ENCODE peak calls at places on chromosomes 7 and 10, in five cellular contexts. A is lung microvascular endothelial cell; Z is NCI-H1417; X is CD4-positive, alpha-beta T cell; S is HEK293T. T is an unnamed sample.

GRCh38 chr10:18044976-18045720 is 93.4 kb downstream of the SLC39A12 start:
- DNase-seq in A (no peak), Z (no peak), X (no peak), S (no peak), T (no peak)

GRCh38 chr7:155257482-155258232 is 40.0 kb upstream of the INSIG1 start:
- DNase-seq in A (peak), Z (no peak), X (no peak), S (no peak), T (no peak)

GRCh38 chr10:23742807-23743206 is 303.9 kb downstream of the OTUD1 start:
- DNase-seq in A (no peak), Z (no peak), X (no peak), S (no peak), T (no peak)

GRCh38 chr7:155814569-155815276 is 2.5 kb upstream of the SHH start:
- DNase-seq in A (no peak), Z (no peak), X (no peak), S (no peak), T (no peak)

GRCh38 chr7:89837515-89837914 is 316.8 kb upstream of the STEAP1 start:
- DNase-seq in A (no peak), Z (peak), X (no peak), S (no peak), T (no peak)

GRCh38 chr7:91249506-91250233 is 14.6 kb upstream of the FZD1 start:
- DNase-seq in A (no peak), Z (no peak), X (no peak), S (no peak), T (no peak)

GRCh38 chr7:151088856-151089699 is 2.8 kb downstream of the AGAP3 start:
- DNase-seq in A (peak), Z (no peak), X (no peak), S (no peak), T (no peak)

GRCh38 chr10:90162464-90162863 is 461.1 kb downstream of the KIF20B start:
- DNase-seq in A (no peak), Z (no peak), X (no peak), S (no peak), T (no peak)

GRCh38 chr7:70098133-70098561 is 499.9 kb downstream of the AUTS2 start:
- DNase-seq in A (no peak), Z (peak), X (no peak), S (peak), T (no peak)

GRCh38 chr10:74766501-74766900 is 59.9 kb upstream of the KAT6B start:
- DNase-seq in A (no peak), Z (no peak), X (no peak), S (no peak), T (no peak)

GRCh38 chr7:28169166-28169713 is 11.4 kb downstream of the JAZF1 start:
- DNase-seq in A (no peak), Z (no peak), X (no peak), S (no peak), T (no peak)

GRCh38 chr7:13981070-13981469 is 8.4 kb downstream of the ETV1 start:
- DNase-seq in A (peak), Z (no peak), X (no peak), S (peak), T (no peak)

GRCh38 chr10:4849555-4850242 is 23.7 kb downstream of the AKR1E2 start:
- DNase-seq in A (peak), Z (peak), X (peak), S (peak), T (peak)

GRCh38 chr10:72335394-72336258 is 19.1 kb downstream of the DNAJB12 start:
- DNase-seq in A (no peak), Z (no peak), X (peak), S (no peak), T (peak)

GRCh38 chr7:103857435-103857834 is 132.0 kb downstream of the RELN start:
- DNase-seq in A (no peak), Z (peak), X (no peak), S (no peak), T (no peak)

GRCh38 chr7:90250601-90251303 is 5.8 kb downstream of the CFAP69 start:
- DNase-seq in A (peak), Z (no peak), X (no peak), S (no peak), T (no peak)

T was measured in GM12864.